ENCODE peak calls at places on chromosomes 5 and 9, in five cellular contexts. K is sigmoid colon, T is OCI-LY7, E is adrenal gland, Y is gastrocnemius medialis. C is an unnamed sample. For H3K9me3, the result is how much of the 10 kb centered on the place peaks cover.

GRCh38 chr5:9441610-9442009 is 104.3 kb downstream of the SEMA5A start:
- DNase-seq in K (no peak), Y (no peak), T (no peak), E (no peak), C (no peak)

GRCh38 chr5:55344392-55344992 is 36.7 kb downstream of the MTREX start:
- DNase-seq in T (peak), E (peak), K (peak), Y (no peak), C (peak)

GRCh38 chr5:170694911-170695310 is 88.6 kb upstream of the GABRP start:
- DNase-seq in T (no peak), Y (no peak), E (no peak), K (no peak), C (no peak)

GRCh38 chr5:95449460-95449859 is 58.3 kb downstream of the FAM81B start:
- DNase-seq in T (no peak), K (no peak), Y (no peak), E (no peak), C (no peak)

GRCh38 chr5:57770029-57770428 is 287.4 kb upstream of the ACTBL2 start:
- DNase-seq in T (no peak), E (no peak), Y (no peak), K (no peak), C (no peak)

GRCh38 chr9:137057545-137057944 is 3.7 kb upstream of the ENTPD2 start:
- DNase-seq in Y (no peak), K (no peak), E (no peak), T (no peak), C (no peak)

GRCh38 chr5:36874465-36874864 is 2.1 kb upstream of the NIPBL start:
- DNase-seq in T (peak), Y (no peak), K (no peak), E (no peak), C (no peak)

GRCh38 chr5:173926359-173926758 is 38.2 kb downstream of the CPEB4 start:
- DNase-seq in T (no peak), Y (peak), E (no peak), K (no peak), C (no peak)

GRCh38 chr9:137666950-137667670 is 48.3 kb downstream of the EHMT1 start:
- DNase-seq in Y (no peak), K (peak), T (peak), E (peak), C (no peak)

GRCh38 chr9:127524373-127524772 is 73.1 kb downstream of the LRSAM1 start:
- DNase-seq in T (no peak), K (no peak), E (no peak), Y (no peak), C (no peak)

GRCh38 chr5:39500656-39501295 is 76.0 kb upstream of the DAB2 start:
- DNase-seq in T (no peak), K (no peak), E (no peak), Y (no peak), C (no peak)

GRCh38 chr5:119878712-119879111 is 249.4 kb downstream of the FAM170A start:
- DNase-seq in T (no peak), Y (no peak), E (no peak), K (no peak), C (no peak)

GRCh38 chr5:99032234-99033013 is 103.6 kb upstream of the CHD1 start:
- DNase-seq in T (peak), K (no peak), E (peak), Y (peak), C (no peak)

GRCh38 chr5:115586525-115587146 is 15.6 kb downstream of the TICAM2 start:
- DNase-seq in Y (no peak), E (no peak), T (peak), K (no peak), C (no peak)

GRCh38 chr5:52469420-52469819 is 318.3 kb upstream of the ITGA1 start:
- DNase-seq in Y (no peak), E (no peak), T (no peak), K (no peak), C (no peak)

GRCh38 chr5:68239485-68239884 is 23.9 kb downstream of the PIK3R1 start:
- DNase-seq in T (no peak), Y (peak), K (peak), E (peak), C (peak)

GRCh38 chr9:134962998-134963364 is 45.3 kb upstream of the FCN1 start:
- DNase-seq in Y (no peak), T (no peak), E (no peak), K (peak), C (no peak)

GRCh38 chr9:126301985-126302603 is 24.5 kb upstream of the MVB12B start:
- DNase-seq in K (no peak), E (peak), T (peak), Y (peak), C (no peak)

GRCh38 chr9:70479880-70480291 is 65.4 kb upstream of the KLF9 start:
- DNase-seq in K (peak), T (no peak), Y (no peak), E (no peak), C (no peak)

GRCh38 chr5:155299342-155300006 is 285.9 kb downstream of the KIF4B start:
- DNase-seq in K (no peak), T (no peak), E (no peak), Y (no peak), C (no peak)

GRCh38 chr9:82939451-82939850 is 123.5 kb downstream of the RASEF start:
- DNase-seq in E (no peak), Y (no peak), K (no peak), T (no peak), C (no peak)

GRCh38 chr5:143921525-143922311 is 109.8 kb downstream of the HMHB1 start:
- DNase-seq in E (no peak), Y (no peak), K (no peak), T (no peak), C (no peak)

GRCh38 chr9:3058409-3058808 is 214.5 kb upstream of the PUM3 start:
- DNase-seq in E (no peak), T (no peak), Y (no peak), K (no peak), C (no peak)

GRCh38 chr9:101018391-101018990 is 10.0 kb upstream of the PLPPR1 start:
- DNase-seq in K (no peak), Y (no peak), T (no peak), E (no peak), C (no peak)

GRCh38 chr9:20209421-20210340 is 412.6 kb downstream of the MLLT3 start:
- DNase-seq in Y (no peak), E (no peak), K (no peak), T (no peak), C (no peak)

GRCh38 chr5:112529525-112529924 is 110.4 kb upstream of the EPB41L4A start:
- DNase-seq in K (no peak), T (peak), E (no peak), Y (no peak), C (no peak)

GRCh38 chr5:134948929-134949328 is 18.8 kb upstream of the CATSPER3 start:
- DNase-seq in K (peak), Y (peak), E (peak), T (no peak), C (no peak)

GRCh38 chr9:138049085-138049778 is 171.7 kb downstream of the CACNA1B start:
- DNase-seq in E (no peak), Y (no peak), T (no peak), K (no peak), C (no peak)

GRCh38 chr9:72602629-72603028 is 81.2 kb downstream of the TMC1 start:
- DNase-seq in K (no peak), T (no peak), Y (no peak), E (no peak), C (no peak)

GRCh38 chr9:18791074-18791473 is 241.9 kb downstream of the SAXO1 start:
- DNase-seq in K (no peak), Y (no peak), T (peak), E (no peak), C (no peak)

DNA sequence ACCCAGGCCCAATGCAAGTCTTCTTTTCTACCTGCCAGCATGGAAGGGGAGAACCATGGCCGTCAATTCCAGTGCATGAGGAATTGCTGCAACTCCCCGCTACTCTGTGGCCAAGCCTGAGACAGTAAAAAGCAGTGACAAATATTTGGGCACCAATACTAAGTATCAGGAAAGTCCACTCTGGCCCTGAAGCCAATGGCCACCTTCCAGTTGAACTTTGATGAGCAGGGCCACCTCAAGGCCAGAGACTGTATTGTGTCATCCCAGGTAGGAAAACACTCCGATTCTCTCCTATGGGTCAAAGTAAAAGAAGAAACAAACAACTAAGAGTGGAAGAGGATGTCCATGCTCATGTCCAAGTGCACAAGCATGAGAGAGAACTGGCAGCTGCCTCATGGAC is 27.1 kb downstream of the RETREG1 start:
- DNase-seq in E (no peak), K (no peak), T (no peak), Y (no peak), C (no peak)
- H3K9me3 ChIP-seq in E (under half), K (under half), T (under half), Y (under half), C (under half)

DNA sequence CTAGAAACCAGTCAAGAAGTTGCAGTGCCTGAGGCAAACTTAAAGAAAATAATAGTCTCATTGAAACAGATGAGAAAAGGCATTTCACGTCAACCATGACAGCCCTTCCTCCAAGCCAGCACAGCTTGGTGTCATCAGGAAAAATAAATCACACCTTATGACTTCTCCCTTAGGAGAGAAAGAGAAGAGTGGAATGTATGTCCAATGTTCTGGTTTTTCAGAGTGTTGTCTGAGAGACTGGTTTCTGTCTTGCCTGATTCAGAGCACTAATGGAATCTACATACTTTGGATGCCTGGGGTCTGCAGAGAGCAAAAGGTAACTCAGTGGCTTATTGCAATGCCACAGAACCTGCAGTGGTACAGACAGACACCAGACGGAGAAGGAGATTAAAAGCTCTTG is 105.5 kb upstream of the PDE4D start:
- DNase-seq in Y (no peak), E (no peak), K (no peak), T (no peak), C (no peak)
- H3K9me3 ChIP-seq in Y (under half), E (under half), K (under half), T (under half), C (under half)

GRCh38 chr5:113824307-113824706 is 310.8 kb downstream of the YTHDC2 start:
- DNase-seq in K (no peak), E (no peak), T (no peak), Y (no peak), C (no peak)
- H3K9me3 ChIP-seq in K (under half), E (under half), T (under half), Y (under half), C (under half)

DNA sequence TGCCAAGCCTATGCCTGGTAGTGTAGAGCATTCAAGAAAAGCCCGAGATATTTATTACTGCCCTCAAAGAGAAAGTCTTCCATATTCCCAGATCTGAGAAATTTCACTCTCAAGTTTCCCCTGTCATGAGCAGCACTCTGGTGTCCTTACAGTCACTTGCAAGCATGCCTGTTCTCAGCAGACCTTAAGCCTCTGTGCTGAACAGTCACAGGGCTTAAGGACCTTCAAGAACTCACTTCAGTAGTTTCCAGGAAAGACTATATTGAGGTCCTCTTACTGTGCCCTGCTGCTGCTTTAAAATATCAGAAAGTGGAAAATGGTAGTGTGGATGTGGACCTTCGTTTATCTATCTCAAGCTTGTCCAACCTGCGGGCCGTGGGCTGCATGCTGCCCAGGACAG is 53.5 kb downstream of the DNAJC21 start:
- DNase-seq in T (no peak), K (no peak), E (no peak), Y (no peak), C (no peak)
- H3K9me3 ChIP-seq in T (under half), K (under half), E (under half), Y (under half), C (under half)

DNA sequence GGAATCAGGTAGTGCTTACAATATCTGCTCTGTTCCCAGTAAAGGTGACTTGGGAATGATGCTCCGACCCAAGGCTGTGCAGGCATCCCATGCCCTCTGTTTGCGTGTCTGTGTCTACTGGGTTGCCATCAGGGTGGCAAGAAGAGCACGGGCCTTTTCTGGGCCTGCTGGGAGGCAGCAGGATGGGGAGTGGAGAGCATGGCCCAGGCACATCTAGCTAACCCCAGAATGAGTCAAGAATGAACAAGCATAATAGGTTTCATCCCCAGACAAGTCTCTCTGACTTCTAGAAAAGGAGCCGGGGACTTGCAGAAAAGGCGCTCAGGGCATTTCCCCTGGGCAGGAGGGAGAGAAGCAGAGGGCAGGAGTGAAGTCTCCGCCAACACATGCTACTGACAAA is 260.4 kb downstream of the IRX1 start:
- DNase-seq in Y (no peak), E (no peak), K (no peak), T (no peak), C (no peak)
- H3K9me3 ChIP-seq in Y (under half), E (under half), K (under half), T (under half), C (under half)

C was measured in T-helper 17 cell.